ENCODE peak calls at places on chromosome 5, in eight cellular contexts. C is upper lobe of right lung; B is neuronal stem cell; Z is PC-3; Q is effector memory CD4-positive, alpha-beta T cell; L is left lung; X is A549; P is IMR-90. D is an unnamed sample.

GRCh38 chr5:141986072-141986471 is 17.2 kb downstream of the RNF14 start:
- DNase-seq in C (no peak), B (no peak), Z (no peak), Q (no peak), L (no peak), X (no peak), P (no peak), D (no peak)

GRCh38 chr5:7714119-7714518 is 136.8 kb downstream of the CFAP90 start:
- DNase-seq in C (no peak), B (no peak), Z (peak; percentile 48), Q (no peak), L (no peak), X (no peak), P (no peak), D (no peak)

GRCh38 chr5:157900644-157901043 is 41.7 kb upstream of the CLINT1 start:
- DNase-seq in C (no peak), B (no peak), Z (no peak), Q (no peak), L (no peak), X (no peak), P (no peak), D (no peak)

GRCh38 chr5:2270467-2270866 is 387.7 kb upstream of the IRX4 start:
- DNase-seq in C (no peak), B (no peak), Z (no peak), Q (no peak), L (peak; percentile 62), X (no peak), P (no peak), D (no peak)

GRCh38 chr5:110096419-110096818 is 406.7 kb downstream of the MAN2A1 start:
- DNase-seq in C (no peak), B (no peak), Z (no peak), Q (no peak), L (no peak), X (no peak), P (no peak), D (no peak)

GRCh38 chr5:128196791-128197190 is 113.2 kb downstream of the SLC12A2 start:
- DNase-seq in C (no peak), B (no peak), Z (no peak), Q (no peak), L (no peak), X (no peak), P (peak; percentile 86), D (peak; percentile 20)

GRCh38 chr5:140190868-140191209 is 15.9 kb downstream of the CYSTM1 start:
- DNase-seq in C (no peak), B (no peak), Z (no peak), Q (no peak), L (no peak), X (no peak), P (no peak), D (no peak)

GRCh38 chr5:5473224-5473623 is 50.7 kb downstream of the ICE1 start:
- DNase-seq in C (no peak), B (no peak), Z (peak; percentile 40), Q (no peak), L (no peak), X (no peak), P (peak; percentile 72), D (peak; percentile 15)

GRCh38 chr5:9930156-9930555 is 300.0 kb upstream of the TAS2R1 start:
- DNase-seq in C (no peak), B (no peak), Z (no peak), Q (no peak), L (no peak), X (no peak), P (peak; percentile 45), D (no peak)

GRCh38 chr5:154520861-154521453 is 42.9 kb upstream of the HAND1 start:
- DNase-seq in C (peak; percentile 73), B (peak; percentile 66), Z (peak; percentile 70), Q (no peak), L (no peak), X (peak; percentile 79), P (no peak), D (peak; percentile 34)

GRCh38 chr5:40960027-40960426 is 50.7 kb downstream of the C7 start:
- DNase-seq in C (no peak), B (no peak), Z (peak; percentile 77), Q (no peak), L (no peak), X (no peak), P (no peak), D (peak; percentile 10)

GRCh38 chr5:41410737-41411136 is 99.7 kb downstream of the PLCXD3 start:
- DNase-seq in C (no peak), B (no peak), Z (no peak), Q (no peak), L (no peak), X (no peak), P (no peak), D (no peak)

GRCh38 chr5:45694255-45694834 is 1.8 kb downstream of the HCN1 start:
- DNase-seq in C (no peak), B (peak; percentile 42), Z (peak; percentile 11), Q (no peak), L (no peak), X (no peak), P (no peak), D (peak; percentile 1)

DNA sequence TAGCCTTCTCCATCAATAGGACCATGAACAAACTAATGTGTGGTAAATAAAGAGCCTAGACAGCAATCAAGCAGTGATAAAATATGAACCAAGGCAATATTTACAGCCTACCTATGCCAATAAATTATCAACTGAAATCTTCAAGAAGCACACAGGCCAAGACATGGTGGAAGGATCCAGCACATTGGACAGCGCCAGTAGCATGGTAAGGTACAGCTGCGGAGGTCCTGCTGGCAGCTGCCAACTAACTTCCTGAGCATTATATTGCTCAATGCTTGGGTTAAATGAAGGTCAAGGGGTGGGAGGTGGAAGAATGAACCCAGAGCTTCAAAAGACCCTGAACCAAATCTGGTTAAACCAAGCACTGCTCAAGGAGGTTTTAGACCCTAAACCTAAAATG is 16.5 kb upstream of the SPDL1 start:
- DNase-seq in C (no peak), B (no peak), Z (peak; percentile 29), Q (no peak), L (no peak), X (no peak), P (peak; percentile 10), D (peak; percentile 48)
- H3K4me1 ChIP-seq in C (no peaks in the 10 kb centered on the region), B (no peaks in the 10 kb centered on the region), Z (no peaks in the 10 kb centered on the region), Q (no peaks in the 10 kb centered on the region), L (no peaks in the 10 kb centered on the region), X (no peaks in the 10 kb centered on the region), P (no peaks in the 10 kb centered on the region), D (peaks cover 10% of the 10 kb centered on the region)

GRCh38 chr5:78545406-78545805 is 103.2 kb downstream of the LHFPL2 start:
- DNase-seq in C (no peak), B (no peak), Z (no peak), Q (no peak), L (no peak), X (no peak), P (no peak), D (no peak)
- H3K4me1 ChIP-seq in C (peaks cover 9% of the 10 kb centered on the region), B (peaks cover 17% of the 10 kb centered on the region), Z (no peaks in the 10 kb centered on the region), Q (no peaks in the 10 kb centered on the region), L (peaks cover 11% of the 10 kb centered on the region), X (peaks cover 16% of the 10 kb centered on the region), P (peaks cover 32% of the 10 kb centered on the region), D (peaks cover 63% of the 10 kb centered on the region)

GRCh38 chr5:107032629-107033028 is 638.1 kb downstream of the EFNA5 start:
- DNase-seq in C (no peak), B (no peak), Z (no peak), Q (no peak), L (no peak), X (no peak), P (peak; percentile 1), D (peak; percentile 19)
- H3K4me1 ChIP-seq in C (no peaks in the 10 kb centered on the region), B (no peaks in the 10 kb centered on the region), Z (no peaks in the 10 kb centered on the region), Q (no peaks in the 10 kb centered on the region), L (no peaks in the 10 kb centered on the region), X (no peaks in the 10 kb centered on the region), P (no peaks in the 10 kb centered on the region), D (no peaks in the 10 kb centered on the region)

DNA sequence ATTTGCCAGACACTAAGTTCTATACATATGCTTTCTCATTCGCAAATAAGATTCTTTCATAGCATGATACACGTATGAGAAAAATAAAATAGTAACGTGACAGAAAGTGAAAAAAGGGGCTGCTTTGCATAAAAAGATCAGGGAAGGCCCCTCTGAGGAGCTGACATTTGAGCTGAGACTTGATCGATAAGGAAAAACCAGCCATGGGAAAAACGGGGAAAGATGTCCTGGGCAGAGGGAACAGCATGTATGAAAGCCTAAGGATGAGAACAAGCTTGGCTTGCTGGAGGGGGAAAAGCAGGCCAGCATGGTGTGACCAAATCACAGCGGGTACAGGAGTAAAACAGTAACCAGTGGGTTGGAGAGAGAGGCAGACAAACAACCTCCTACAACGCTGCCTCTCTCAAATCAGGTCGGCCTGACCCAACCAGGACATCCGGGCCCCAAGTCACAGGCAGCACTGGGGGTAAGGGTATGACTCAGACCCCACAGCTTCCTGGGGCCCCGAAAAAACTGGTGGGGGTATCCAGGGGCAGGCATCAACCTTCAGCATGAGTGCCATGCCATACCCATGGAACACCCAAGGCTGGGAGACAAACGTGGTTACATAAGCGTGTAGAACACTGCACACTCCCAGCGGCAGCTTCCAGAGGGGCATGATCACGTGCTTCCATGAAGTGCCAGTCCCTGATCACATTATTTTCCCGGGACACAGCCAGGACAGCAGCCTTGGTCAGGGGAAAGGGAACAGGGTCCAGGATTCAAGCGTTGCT is 2.2 kb downstream of the TNIP1 start:
- DNase-seq in C (peak; percentile 56), B (no peak), Z (no peak), Q (peak; percentile 76), L (no peak), X (no peak), P (no peak), D (no peak)
- H3K4me1 ChIP-seq in C (peaks cover 67% of the 10 kb centered on the region), B (no peaks in the 10 kb centered on the region), Z (peaks cover 75% of the 10 kb centered on the region), Q (peaks cover 60% of the 10 kb centered on the region), L (peaks cover 45% of the 10 kb centered on the region), X (peaks cover 59% of the 10 kb centered on the region), P (peaks cover 22% of the 10 kb centered on the region), D (peaks cover 46% of the 10 kb centered on the region)

GRCh38 chr5:58763390-58763789 is 180.5 kb downstream of the RAB3C start:
- DNase-seq in C (no peak), B (no peak), Z (no peak), Q (no peak), L (no peak), X (no peak), P (no peak), D (no peak)
- H3K4me1 ChIP-seq in C (no peaks in the 10 kb centered on the region), B (no peaks in the 10 kb centered on the region), Z (no peaks in the 10 kb centered on the region), Q (peaks cover 5% of the 10 kb centered on the region), L (peaks cover 5% of the 10 kb centered on the region), X (no peaks in the 10 kb centered on the region), P (no peaks in the 10 kb centered on the region), D (peaks cover 14% of the 10 kb centered on the region)

D was measured in adipocyte.